ENCODE peak calls at places on chromosomes 1 and 21, in eight cellular contexts. X is central memory CD8-positive, alpha-beta T cell; Q is SHP77; Y is Right ventricle myocardium inferior; R is HS-27A; N is activated CD4-positive, CD25-positive, alpha-beta regulatory T cell; U is occipital lobe; T is left kidney. J is an unnamed sample.

GRCh38 chr1:204680461-204680860 is 5.1 kb downstream of the LRRN2 start:
- DNase-seq in X (no peak), Q (no peak), Y (no peak), R (no peak), N (no peak), U (no peak), T (no peak), J (no peak)

GRCh38 chr1:117370509-117370908 is 3.3 kb downstream of the MAN1A2 start:
- DNase-seq in X (no peak), Q (no peak), Y (no peak), R (no peak), N (no peak), U (no peak), T (no peak), J (no peak)

GRCh38 chr1:91744973-91745648 is 140.8 kb downstream of the TGFBR3 start:
- DNase-seq in X (no peak), Q (no peak), Y (peak), R (no peak), N (no peak), U (no peak), T (peak), J (no peak)

GRCh38 chr1:231153726-231154125 is 8.1 kb upstream of the TRIM67 start:
- DNase-seq in X (no peak), Q (no peak), Y (no peak), R (no peak), N (no peak), U (no peak), T (no peak), J (no peak)

GRCh38 chr1:180911640-180912161 is 996 bp upstream of the KIAA1614 start:
- DNase-seq in X (no peak), Q (no peak), Y (no peak), R (no peak), N (no peak), U (no peak), T (peak), J (no peak)

GRCh38 chr1:48415050-48415449 is 57.0 kb downstream of the SPATA6 start:
- DNase-seq in X (no peak), Q (no peak), Y (no peak), R (no peak), N (no peak), U (no peak), T (no peak), J (no peak)

GRCh38 chr1:10724948-10725852 is 71.2 kb downstream of the CASZ1 start:
- DNase-seq in X (no peak), Q (peak), Y (peak), R (no peak), N (no peak), U (no peak), T (peak), J (no peak)

GRCh38 chr1:245345191-245345884 is 190.6 kb downstream of the KIF26B start:
- DNase-seq in X (no peak), Q (no peak), Y (no peak), R (no peak), N (no peak), U (no peak), T (no peak), J (no peak)

GRCh38 chr1:26112407-26112775 is 767 bp downstream of the PDIK1L start:
- DNase-seq in X (no peak), Q (no peak), Y (no peak), R (no peak), N (no peak), U (no peak), T (no peak), J (no peak)

GRCh38 chr1:109769335-109770078 is 5.8 kb upstream of the EPS8L3 start:
- DNase-seq in X (no peak), Q (no peak), Y (peak), R (no peak), N (no peak), U (no peak), T (no peak), J (no peak)

GRCh38 chr21:26105819-26106218 is 64.8 kb downstream of the APP start:
- DNase-seq in X (no peak), Q (no peak), Y (no peak), R (no peak), N (no peak), U (no peak), T (no peak), J (no peak)

GRCh38 chr1:98325646-98326441 is 335.7 kb upstream of the SNX7 start:
- DNase-seq in X (no peak), Q (no peak), Y (peak), R (peak), N (no peak), U (no peak), T (no peak), J (no peak)

GRCh38 chr1:32623775-32624174 is 26.6 kb downstream of the ZBTB8OS start:
- DNase-seq in X (no peak), Q (no peak), Y (no peak), R (no peak), N (no peak), U (no peak), T (no peak), J (peak)

GRCh38 chr1:201385299-201385891 is 7.9 kb upstream of the TNNT2 start:
- DNase-seq in X (no peak), Q (peak), Y (no peak), R (peak), N (no peak), U (no peak), T (peak), J (no peak)

GRCh38 chr1:115077286-115077983 is 11.9 kb downstream of the TSPAN2 start:
- DNase-seq in X (no peak), Q (no peak), Y (no peak), R (no peak), N (no peak), U (no peak), T (no peak), J (no peak)

GRCh38 chr21:35565204-35565611 is 495.1 kb downstream of the SETD4 start:
- DNase-seq in X (no peak), Q (no peak), Y (no peak), R (peak), N (no peak), U (no peak), T (peak), J (no peak)

GRCh38 chr1:27981146-27981545 is 21.4 kb downstream of the XKR8 start:
- DNase-seq in X (no peak), Q (no peak), Y (no peak), R (no peak), N (no peak), U (no peak), T (no peak), J (no peak)

GRCh38 chr1:236120725-236121153 is 21.6 kb upstream of the GPR137B start:
- DNase-seq in X (no peak), Q (no peak), Y (no peak), R (no peak), N (no peak), U (no peak), T (no peak), J (no peak)

GRCh38 chr1:234997201-234998173 is 131.2 kb downstream of the TOMM20 start:
- DNase-seq in X (no peak), Q (peak), Y (peak), R (peak), N (no peak), U (peak), T (peak), J (no peak)

GRCh38 chr1:118100686-118101300 is 84.2 kb downstream of the SPAG17 start:
- DNase-seq in X (no peak), Q (peak), Y (no peak), R (no peak), N (no peak), U (no peak), T (no peak), J (no peak)

GRCh38 chr1:111161843-111162242 is 21.8 kb downstream of the CEPT1 start:
- DNase-seq in X (no peak), Q (no peak), Y (no peak), R (no peak), N (no peak), U (no peak), T (no peak), J (no peak)

GRCh38 chr21:45330075-45330781 is 42.5 kb upstream of the POFUT2 start:
- DNase-seq in X (no peak), Q (no peak), Y (peak), R (no peak), N (no peak), U (no peak), T (peak), J (no peak)

GRCh38 chr1:248593226-248593625 is 4.3 kb downstream of the OR2T10 start:
- DNase-seq in X (no peak), Q (no peak), Y (no peak), R (no peak), N (no peak), U (no peak), T (no peak), J (no peak)

GRCh38 chr1:64042331-64043100 is 160.9 kb upstream of the UBE2U start:
- DNase-seq in X (no peak), Q (no peak), Y (no peak), R (peak), N (no peak), U (no peak), T (peak), J (no peak)

GRCh38 chr21:36706482-36706852 is 7.6 kb downstream of the SIM2 start:
- DNase-seq in X (no peak), Q (no peak), Y (no peak), R (no peak), N (no peak), U (no peak), T (no peak), J (no peak)

GRCh38 chr1:60386259-60386658 is 312.7 kb upstream of the C1orf87 start:
- DNase-seq in X (no peak), Q (no peak), Y (no peak), R (no peak), N (no peak), U (no peak), T (peak), J (no peak)